ENCODE peak calls at places on chromosomes 6 and 20, in six cellular contexts. Y is neural progenitor cell, V is caudate nucleus, B is neuronal stem cell, M is aorta, L is transverse colon. Q is an unnamed sample.

GRCh38 chr20:61746781-61747180 is 318.9 kb downstream of the TAF4 start:
- DNase-seq in V (no peak), L (no peak), M (peak), B (no peak), Y (no peak), Q (no peak)

GRCh38 chr6:45845546-45845945 is 170.1 kb downstream of the CLIC5 start:
- DNase-seq in L (no peak), B (no peak), V (no peak), M (no peak), Y (no peak), Q (no peak)

GRCh38 chr20:33401922-33402369 is 627 bp upstream of the CDK5RAP1 start:
- DNase-seq in B (no peak), Y (no peak), V (no peak), L (no peak), M (no peak), Q (no peak)

GRCh38 chr6:27558028-27558724 is 85.3 kb upstream of the ZNF184 start:
- DNase-seq in L (no peak), M (no peak), V (no peak), B (no peak), Y (no peak), Q (no peak)

GRCh38 chr6:53134601-53135235 is 13.9 kb downstream of the GCM1 start:
- DNase-seq in B (no peak), V (no peak), L (no peak), Y (no peak), M (no peak), Q (no peak)

GRCh38 chr20:54356726-54357235 is 118.6 kb upstream of the DOK5 start:
- DNase-seq in V (no peak), B (no peak), M (no peak), Y (no peak), L (no peak), Q (no peak)

GRCh38 chr20:64205611-64206026 is 41.4 kb downstream of the MYT1 start:
- DNase-seq in B (no peak), V (no peak), Y (no peak), M (no peak), L (no peak), Q (peak)

GRCh38 chr20:19074828-19075516 is 137.5 kb upstream of the SLC24A3 start:
- DNase-seq in M (no peak), L (no peak), V (no peak), B (no peak), Y (no peak), Q (no peak)

GRCh38 chr6:126539022-126539421 is 199.1 kb downstream of the CENPW start:
- DNase-seq in B (no peak), L (no peak), V (no peak), M (no peak), Y (no peak), Q (no peak)

GRCh38 chr6:98116513-98116912 is 717.9 kb upstream of the POU3F2 start:
- DNase-seq in L (no peak), B (no peak), M (no peak), Y (peak), V (no peak), Q (no peak)

GRCh38 chr6:131954099-131954774 is 3.1 kb upstream of the CCN2 start:
- DNase-seq in M (no peak), Y (no peak), L (no peak), B (no peak), V (no peak), Q (no peak)

GRCh38 chr6:49890988-49891387 is 24.7 kb upstream of the CRISP1 start:
- DNase-seq in Y (peak), B (no peak), V (no peak), M (no peak), L (no peak), Q (no peak)

GRCh38 chr6:75196051-75196743 is 9.7 kb downstream of the COL12A1 start:
- DNase-seq in B (no peak), Y (no peak), V (no peak), L (no peak), M (no peak), Q (no peak)

GRCh38 chr6:147170269-147170668 is 33.9 kb upstream of the STXBP5 start:
- DNase-seq in Y (no peak), V (no peak), L (no peak), M (no peak), B (no peak), Q (no peak)

GRCh38 chr6:33840064-33840926 is 36.5 kb upstream of the MLN start:
- DNase-seq in L (peak), V (no peak), Y (no peak), M (no peak), B (no peak), Q (no peak)

GRCh38 chr6:95169790-95170189 is 407.5 kb upstream of the MANEA start:
- DNase-seq in Y (no peak), L (no peak), M (no peak), B (no peak), V (no peak), Q (no peak)

GRCh38 chr20:64101731-64102621 is 5.4 kb downstream of the NPBWR2 start:
- DNase-seq in M (peak), V (no peak), L (peak), Y (peak), B (peak), Q (no peak)

GRCh38 chr6:150830409-150831165 is 34.9 kb upstream of the MTHFD1L start:
- DNase-seq in V (no peak), L (no peak), B (no peak), Y (no peak), M (no peak), Q (no peak)

GRCh38 chr6:41638801-41639555 is 710 bp downstream of the MDFI start:
- DNase-seq in B (peak), M (peak), Y (peak), L (no peak), V (no peak), Q (no peak)

GRCh38 chr6:170210026-170210390 is 80.9 kb downstream of the DLL1 start:
- DNase-seq in M (peak), L (no peak), V (no peak), Y (no peak), B (no peak), Q (no peak)

GRCh38 chr6:12344949-12345693 is 55.0 kb downstream of the EDN1 start:
- DNase-seq in B (no peak), L (no peak), Y (no peak), M (no peak), V (no peak), Q (no peak)

GRCh38 chr6:12340488-12340818 is 50.3 kb downstream of the EDN1 start:
- DNase-seq in Y (no peak), V (no peak), B (no peak), L (no peak), M (no peak), Q (no peak)

GRCh38 chr6:12343440-12344162 is 53.4 kb downstream of the EDN1 start:
- DNase-seq in L (peak), M (no peak), B (no peak), V (no peak), Y (no peak), Q (no peak)

GRCh38 chr6:12343122-12343439 is 52.9 kb downstream of the EDN1 start:
- DNase-seq in L (no peak), B (no peak), Y (no peak), M (no peak), V (no peak), Q (no peak)

DNA sequence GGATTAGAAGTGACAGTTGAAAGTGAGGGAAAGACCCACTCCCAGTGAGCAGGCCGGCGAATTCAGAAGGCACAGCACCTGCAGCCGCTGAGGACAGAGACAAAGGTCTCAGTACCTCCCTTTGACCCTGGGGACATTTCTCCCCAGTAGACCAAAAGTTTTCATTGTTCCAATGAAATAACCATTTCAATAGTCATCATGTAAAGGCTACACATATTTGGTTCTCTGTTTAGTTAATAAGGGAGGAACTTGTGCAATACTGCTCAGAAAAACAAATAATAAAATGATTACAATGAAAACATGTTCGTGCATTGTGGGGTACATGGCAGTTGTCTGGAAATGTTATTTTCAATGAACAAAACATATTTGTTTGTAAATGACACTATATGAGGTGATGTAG is 52.5 kb downstream of the EDN1 start:
- DNase-seq in Y (peak), B (no peak), M (no peak), L (no peak), V (no peak), Q (no peak)
- H3K27ac ChIP-seq in Y (no peak), B (no peak), M (no peak), L (peak), V (no peak), Q (no peak)

DNA sequence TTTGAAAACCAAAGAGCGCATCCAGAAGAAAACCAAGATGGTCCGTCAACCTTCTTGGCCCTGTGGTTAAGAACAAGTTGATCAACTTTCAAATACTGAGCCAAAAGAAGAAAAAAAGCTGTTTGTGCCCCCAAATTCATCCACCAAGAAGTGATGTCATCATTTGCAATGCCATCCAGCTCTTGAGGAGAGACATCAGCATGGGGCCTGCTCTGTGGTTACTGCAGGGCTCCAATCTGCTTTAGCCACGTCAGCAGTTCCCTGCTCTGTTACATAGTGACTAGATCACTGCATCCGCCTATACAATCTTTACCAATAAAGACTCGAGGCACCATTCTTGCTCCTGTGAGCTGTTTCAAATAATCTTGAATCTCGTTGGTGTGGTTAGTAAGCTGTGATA is 75.0 kb upstream of the BLCAP start:
- DNase-seq in Y (no peak), M (no peak), V (no peak), L (no peak), B (no peak), Q (no peak)
- H3K27ac ChIP-seq in Y (no peak), M (no peak), V (no peak), L (no peak), B (no peak), Q (no peak)

GRCh38 chr6:26440977-26441358 is 664 bp downstream of the BTN3A3 start:
- DNase-seq in Y (no peak), V (no peak), B (no peak), M (no peak), L (no peak), Q (no peak)
- H3K27ac ChIP-seq in Y (no peak), V (peak), B (no peak), M (no peak), L (peak), Q (no peak)

DNA sequence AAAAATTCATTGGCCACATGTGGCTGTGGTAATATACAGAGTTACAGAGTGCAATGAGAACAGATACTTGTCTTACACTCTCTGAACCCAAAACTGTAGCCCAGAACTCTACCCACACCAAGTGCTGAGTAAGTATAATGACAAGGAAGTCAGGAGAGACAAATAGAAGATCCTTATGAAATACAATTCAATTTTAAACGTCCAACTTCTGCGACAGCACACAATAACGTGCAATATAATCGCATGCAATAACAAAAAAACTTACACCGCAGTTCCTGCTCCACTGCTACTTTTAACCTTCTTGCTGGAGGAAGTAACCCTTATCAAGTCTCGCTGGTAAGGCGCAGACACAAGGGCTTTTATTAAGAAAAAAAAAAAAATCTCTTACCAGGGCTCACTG is 881 bp downstream of the SFT2D1 start:
- DNase-seq in L (no peak), M (no peak), Y (no peak), V (no peak), B (no peak), Q (no peak)
- H3K27ac ChIP-seq in L (peak), M (no peak), Y (no peak), V (no peak), B (no peak), Q (no peak)

GRCh38 chr6:167827588-167828324 is 1.0 kb downstream of the AFDN start:
- DNase-seq in V (no peak), M (peak), Y (peak), L (peak), B (peak), Q (no peak)

GRCh38 chr6:167827062-167827587 is 414 bp downstream of the AFDN start:
- DNase-seq in Y (no peak), V (no peak), B (no peak), M (peak), L (peak), Q (no peak)

GRCh38 chr6:167829513-167829912 is 2.8 kb downstream of the AFDN start:
- DNase-seq in M (no peak), V (no peak), L (no peak), B (no peak), Y (no peak), Q (no peak)

GRCh38 chr6:167826230-167827061 is at the start of gene AFDN:
- DNase-seq in L (peak), V (no peak), Y (peak), M (peak), B (peak), Q (peak)

GRCh38 chr6:167828325-167828956 is 1.7 kb downstream of the AFDN start:
- DNase-seq in Y (no peak), L (no peak), V (no peak), B (no peak), M (no peak), Q (no peak)
- H3K27ac ChIP-seq in Y (no peak), L (peak), V (no peak), B (no peak), M (no peak), Q (no peak)

GRCh38 chr20:62812907-62813200 is 4.0 kb upstream of the COL9A3 start:
- DNase-seq in V (no peak), B (no peak), M (no peak), L (no peak), Y (no peak), Q (no peak)
- H3K27ac ChIP-seq in V (no peak), B (no peak), M (no peak), L (no peak), Y (no peak), Q (no peak)

DNA sequence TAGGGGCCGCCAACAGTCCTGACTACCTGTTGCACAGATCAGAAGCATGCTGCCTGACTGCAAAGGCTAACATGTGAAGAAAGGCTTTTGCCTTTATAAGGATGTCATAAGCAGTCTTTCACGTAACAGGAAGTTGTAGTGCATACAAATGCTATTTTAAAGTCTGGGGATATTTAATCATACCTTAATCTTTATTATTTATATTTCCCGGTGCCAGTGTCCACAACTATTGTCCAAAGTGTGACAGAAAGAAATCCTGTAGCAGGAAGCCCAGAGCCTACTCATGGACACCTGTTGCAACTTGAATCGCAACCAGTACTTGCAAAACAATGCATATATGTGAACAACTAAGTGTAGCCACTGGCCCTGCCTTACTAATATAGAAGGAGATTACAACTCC is 235.8 kb downstream of the ALDH8A1 start:
- DNase-seq in V (no peak), L (no peak), B (no peak), M (no peak), Y (no peak), Q (no peak)
- H3K27ac ChIP-seq in V (no peak), L (no peak), B (no peak), M (no peak), Y (no peak), Q (no peak)

GRCh38 chr6:77457720-77458349 is 5.5 kb downstream of the HTR1B start:
- DNase-seq in V (peak), L (peak), M (peak), B (peak), Y (peak), Q (no peak)
- H3K27ac ChIP-seq in V (no peak), L (no peak), M (no peak), B (no peak), Y (no peak), Q (no peak)

DNA sequence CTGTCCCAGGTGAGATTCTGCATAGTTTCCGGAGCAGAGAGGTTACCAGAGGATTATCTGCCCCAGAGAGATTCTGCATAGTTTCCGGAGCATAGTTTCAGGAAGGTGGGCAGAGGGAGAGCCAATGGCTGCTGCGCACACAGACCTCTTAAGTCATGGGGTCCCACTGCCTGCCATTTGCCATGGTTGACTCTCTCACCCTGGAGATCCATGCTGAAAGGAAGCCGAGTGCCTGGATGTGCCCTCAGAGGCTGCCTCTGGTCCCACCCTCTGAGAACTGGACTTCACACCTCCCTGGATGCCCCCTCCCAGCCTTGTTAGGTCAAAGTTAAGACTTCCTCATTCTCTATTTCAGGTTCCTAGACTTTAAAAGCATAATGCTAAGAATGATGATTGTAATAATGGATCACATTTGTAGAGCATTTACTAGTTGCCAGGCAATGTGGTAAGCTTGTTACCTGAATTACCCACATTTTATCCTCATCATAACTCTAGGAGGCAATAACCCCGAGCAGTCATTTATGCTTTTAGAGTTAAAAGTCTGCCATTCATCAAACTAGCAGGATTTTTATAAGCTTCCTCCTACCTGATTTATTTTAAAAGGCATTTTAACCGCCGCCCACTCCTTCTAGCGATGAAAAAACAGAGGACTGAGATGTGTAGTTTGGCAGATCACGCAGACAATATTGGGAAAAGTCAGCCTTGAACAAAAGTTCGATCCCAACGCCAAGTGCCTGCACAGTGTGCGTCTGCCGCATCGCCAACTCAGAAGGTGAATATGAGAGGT is 11.9 kb downstream of the SERPINB9 start:
- DNase-seq in B (no peak), M (no peak), V (no peak), Y (no peak), L (peak), Q (no peak)
- H3K27ac ChIP-seq in B (no peak), M (no peak), V (no peak), Y (no peak), L (peak), Q (no peak)